ENCODE peak calls at places on chromosomes 3 and 15, in seven cellular contexts. M, L, H, Q, C, K and N are unnamed samples.

GRCh38 chr15:67943961-67944674 is 104.3 kb upstream of the RNU6-1 start:
- DNase-seq in K (no peak), H (no peak), M (no peak), Q (no peak), L (peak; percentile 95), C (no peak), N (peak; percentile 77)

GRCh38 chr3:278300-279064 is 81.9 kb downstream of the CHL1 start:
- DNase-seq in L (no peak), M (no peak), Q (no peak), K (no peak), H (no peak), C (no peak), N (no peak)

GRCh38 chr15:43281926-43282602 is 15.3 kb upstream of the TGM5 start:
- DNase-seq in K (no peak), L (no peak), H (no peak), M (no peak), Q (no peak), C (no peak), N (no peak)

GRCh38 chr15:49135342-49135857 is 20.0 kb downstream of the COPS2 start:
- DNase-seq in K (no peak), H (no peak), M (no peak), C (no peak), L (no peak), Q (no peak), N (no peak)

GRCh38 chr3:78728406-78729145 is 1039.2 kb downstream of the ROBO1 start:
- DNase-seq in C (no peak), M (peak; percentile 50), L (peak; percentile 67), H (no peak), Q (no peak), K (no peak), N (peak; percentile 84)

GRCh38 chr15:50786871-50787270 is 21.4 kb upstream of the SPPL2A start:
- DNase-seq in H (no peak), L (no peak), C (no peak), K (no peak), Q (peak; percentile 78), M (no peak), N (no peak)

GRCh38 chr15:77282333-77282732 is 137.6 kb downstream of the PEAK1 start:
- DNase-seq in M (peak; percentile 28), K (no peak), C (no peak), L (no peak), Q (peak; percentile 37), H (no peak), N (peak; percentile 63)

GRCh38 chr15:75410196-75410595 is 41.3 kb downstream of the SIN3A start:
- DNase-seq in Q (no peak), L (no peak), K (no peak), C (no peak), H (no peak), M (no peak), N (no peak)

GRCh38 chr15:29182590-29182989 is 87.0 kb downstream of the NSMCE3 start:
- DNase-seq in M (no peak), K (no peak), L (no peak), C (no peak), Q (no peak), H (no peak), N (no peak)

GRCh38 chr3:143298380-143298779 is 178.8 kb downstream of the CHST2 start:
- DNase-seq in H (no peak), M (no peak), Q (no peak), C (no peak), K (no peak), L (no peak), N (no peak)

GRCh38 chr15:58678683-58679082 is 70.8 kb downstream of the ADAM10 start:
- DNase-seq in K (no peak), M (no peak), L (no peak), H (no peak), Q (no peak), C (no peak), N (no peak)

GRCh38 chr15:88994286-88994685 is 81.1 kb upstream of the MFGE8 start:
- DNase-seq in L (no peak), Q (no peak), K (no peak), M (no peak), H (no peak), C (no peak), N (no peak)

GRCh38 chr3:171950373-171950772 is 89.0 kb upstream of the FNDC3B start:
- DNase-seq in Q (no peak), H (no peak), M (no peak), C (no peak), L (no peak), K (no peak), N (no peak)

GRCh38 chr3:45062697-45063070 is 36.6 kb downstream of the CLEC3B start:
- DNase-seq in M (no peak), H (no peak), Q (no peak), C (no peak), K (no peak), L (no peak), N (no peak)